ENCODE peak calls at places on chromosomes 13 and 19, in four cellular contexts. I is fibroblast of pulmonary artery, D is fibroblast of lung, M is breast epithelium. V is an unnamed sample.

GRCh38 chr19:3931041-3931440 is 1.8 kb upstream of the NMRK2 start:
- DNase-seq in I (no peak), D (no peak), M (no peak), V (no peak)

GRCh38 chr19:16365300-16365996 is 40.8 kb downstream of the KLF2 start:
- DNase-seq in I (no peak), D (no peak), M (no peak), V (no peak)

GRCh38 chr13:79710376-79710775 is 229.4 kb downstream of the NDFIP2 start:
- DNase-seq in I (peak), D (peak), M (no peak), V (no peak)

GRCh38 chr19:21566073-21566472 is 60.7 kb downstream of the ZNF429 start:
- DNase-seq in I (no peak), D (no peak), M (no peak), V (no peak)

GRCh38 chr19:12965017-12965811 is 4.2 kb upstream of the DAND5 start:
- DNase-seq in I (peak), D (peak), M (peak), V (no peak)

GRCh38 chr19:11164879-11165406 is 9.4 kb upstream of the SPC24 start:
- DNase-seq in I (peak), D (peak), M (no peak), V (no peak)

GRCh38 chr13:51698352-51698751 is 105.6 kb downstream of the DHRS12 start:
- DNase-seq in I (no peak), D (no peak), M (no peak), V (no peak)

GRCh38 chr19:38869836-38870607 is 8.1 kb downstream of the RINL start:
- DNase-seq in I (peak), D (peak), M (peak), V (no peak)

GRCh38 chr19:575527-576506 is 3.4 kb downstream of the BSG start:
- DNase-seq in I (peak), D (peak), M (no peak), V (no peak)

GRCh38 chr13:103788061-103788652 is 721.9 kb upstream of the SLC10A2 start:
- DNase-seq in I (peak), D (peak), M (no peak), V (no peak)

GRCh38 chr19:31270897-31271568 is 78.2 kb downstream of the TSHZ3 start:
- DNase-seq in I (peak), D (peak), M (no peak), V (peak)

GRCh38 chr19:37551123-37551993 is 43.2 kb downstream of the ZNF571 start:
- DNase-seq in I (peak), D (peak), M (no peak), V (no peak)

GRCh38 chr19:3661284-3662238 is 35.0 kb upstream of the CACTIN start:
- DNase-seq in I (no peak), D (no peak), M (no peak), V (no peak)

GRCh38 chr19:18109731-18110671 is 12.4 kb downstream of the MAST3 start:
- DNase-seq in I (no peak), D (no peak), M (no peak), V (no peak)

GRCh38 chr13:107276936-107277335 is 709.0 kb upstream of the ARGLU1 start:
- DNase-seq in I (peak), D (no peak), M (no peak), V (no peak)

GRCh38 chr19:14059093-14059480 is 2.8 kb downstream of the PALM3 start:
- DNase-seq in I (no peak), D (no peak), M (no peak), V (no peak)

GRCh38 chr13:42746846-42747245 is 34.5 kb upstream of the FAM216B start:
- DNase-seq in I (no peak), D (no peak), M (no peak), V (no peak)

GRCh38 chr13:26249551-26249950 is 4.4 kb upstream of the CDK8 start:
- DNase-seq in I (no peak), D (no peak), M (no peak), V (no peak)

GRCh38 chr19:57241181-57241580 is 749 bp downstream of the ZNF805 start:
- DNase-seq in I (peak), D (peak), M (no peak), V (no peak)

GRCh38 chr19:56720281-56720680 is 48.7 kb upstream of the ZNF835 start:
- DNase-seq in I (no peak), D (no peak), M (no peak), V (no peak)

GRCh38 chr13:40518481-40518882 is 148.0 kb downstream of the FOXO1 start:
- DNase-seq in I (no peak), D (no peak), M (no peak), V (no peak)

GRCh38 chr19:13784731-13785452 is 10.4 kb upstream of the ZSWIM4 start:
- DNase-seq in I (peak), D (peak), M (peak), V (no peak)

GRCh38 chr13:75363371-75363770 is 118.6 kb downstream of the TBC1D4 start:
- DNase-seq in I (no peak), D (no peak), M (no peak), V (no peak)

GRCh38 chr13:29918845-29919244 is 68.4 kb upstream of the UBL3 start:
- DNase-seq in I (peak), D (peak), M (peak), V (no peak)

GRCh38 chr19:3575260-3575741 is 2.6 kb downstream of the HMG20B start:
- DNase-seq in I (peak), D (no peak), M (no peak), V (no peak)

GRCh38 chr19:9431475-9431874 is 3.9 kb downstream of the ZNF266 start:
- DNase-seq in I (no peak), D (peak), M (no peak), V (no peak)

GRCh38 chr19:5843295-5843927 is 3.9 kb upstream of the FUT6 start:
- DNase-seq in I (no peak), D (no peak), M (no peak), V (no peak)

GRCh38 chr13:36858285-36858684 is 39.3 kb downstream of the RFXAP start:
- DNase-seq in I (peak), D (peak), M (no peak), V (no peak)

GRCh38 chr13:25911020-25911419 is 140.8 kb downstream of the SHISA2 start:
- DNase-seq in I (no peak), D (no peak), M (no peak), V (no peak)

GRCh38 chr13:113122571-113123225 is at the start of gene F10:
- DNase-seq in I (peak), D (peak), M (no peak), V (peak)

GRCh38 chr19:31232220-31232619 is 117.0 kb downstream of the TSHZ3 start:
- DNase-seq in I (no peak), D (peak), M (no peak), V (no peak)

GRCh38 chr13:48950507-48950886 is 25.2 kb upstream of the FNDC3A start:
- DNase-seq in I (no peak), D (peak), M (no peak), V (no peak)

GRCh38 chr13:98746968-98747367 is 5.5 kb downstream of the SLC15A1 start:
- DNase-seq in I (peak), D (no peak), M (no peak), V (no peak)

GRCh38 chr13:59320021-59320420 is 843.7 kb downstream of the DIAPH3 start:
- DNase-seq in I (no peak), D (no peak), M (no peak), V (no peak)

GRCh38 chr13:47027797-47028437 is 131.1 kb upstream of the HTR2A start:
- DNase-seq in I (no peak), D (no peak), M (no peak), V (no peak)

DNA sequence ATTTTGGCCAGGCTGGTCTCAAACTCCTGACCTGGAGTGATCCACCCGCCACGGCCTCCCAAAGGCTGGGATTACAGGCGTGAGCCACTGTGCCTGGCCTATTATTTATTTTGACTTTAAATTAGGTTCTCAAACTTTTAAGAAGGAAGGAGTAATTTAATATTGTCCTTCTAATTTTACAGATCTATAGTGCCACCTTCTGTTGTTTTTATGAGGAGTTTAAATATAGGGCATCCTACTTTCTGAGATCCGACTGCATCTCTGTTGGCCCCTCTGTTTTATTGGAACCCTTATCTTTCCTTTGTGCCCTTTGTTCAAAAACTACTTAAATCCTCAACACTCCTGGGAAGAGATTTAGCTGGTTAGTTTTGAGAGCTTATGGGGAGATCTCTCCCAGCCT is 25.4 kb upstream of the ZMYM5 start:
- DNase-seq in I (peak), D (peak), M (no peak), V (no peak)
- TF ChIP-seq CTCF in I (peak), D (no peak), M (no peak), V (peak)

DNA sequence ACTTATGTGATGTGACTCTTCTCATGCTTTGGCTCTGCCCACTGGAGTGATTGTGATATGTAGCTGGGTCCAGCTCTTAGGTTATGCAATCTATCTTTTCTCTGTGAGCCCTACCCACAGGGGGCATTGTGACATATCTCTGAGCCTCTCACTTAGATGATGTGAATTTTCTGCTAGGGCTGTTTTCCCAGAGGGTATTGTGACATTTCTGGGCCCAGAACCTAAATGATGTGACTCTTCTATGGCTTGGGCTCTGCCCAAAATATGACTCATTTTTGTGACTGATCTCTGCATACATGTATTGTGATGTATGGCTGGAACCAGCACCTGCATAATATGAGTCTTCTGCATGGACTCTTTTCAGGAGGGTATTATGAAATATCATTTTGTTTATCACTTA is 12.3 kb upstream of the ZNF254 start:
- DNase-seq in I (peak), D (peak), M (no peak), V (no peak)
- TF ChIP-seq CTCF in I (peak), D (no peak), M (no peak), V (no peak)

DNA sequence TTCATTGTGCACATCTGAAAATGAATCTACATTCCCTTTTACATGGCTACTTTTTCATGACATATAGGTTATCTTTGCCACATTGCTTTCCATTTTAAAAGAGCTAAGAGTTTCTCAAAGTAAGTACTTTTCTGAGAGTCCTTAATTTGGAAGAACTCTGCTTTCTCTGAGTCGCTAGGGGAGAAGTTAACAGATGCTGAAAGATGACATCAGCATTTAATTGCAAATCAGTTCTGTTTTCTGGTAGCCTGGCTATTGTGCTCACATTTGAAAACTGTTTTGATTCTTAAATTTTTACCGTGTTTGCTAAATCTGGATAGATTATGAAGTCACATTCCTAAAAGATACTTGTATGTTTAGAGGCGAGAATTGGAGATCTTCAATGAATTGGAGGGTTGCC is 107.7 kb upstream of the C1QTNF9B start:
- DNase-seq in I (no peak), D (no peak), M (no peak), V (no peak)
- TF ChIP-seq CTCF in I (no peak), D (no peak), M (no peak), V (no peak)

GRCh38 chr13:66262330-66262729 is 967.8 kb downstream of the PCDH9 start:
- DNase-seq in I (no peak), D (no peak), M (no peak), V (no peak)
- TF ChIP-seq CTCF in I (no peak), D (no peak), M (no peak), V (no peak)

GRCh38 chr19:49589391-49589790 is 1.6 kb upstream of the PRR12 start:
- DNase-seq in I (no peak), D (no peak), M (no peak), V (no peak)
- TF ChIP-seq CTCF in I (no peak), D (no peak), M (no peak), V (no peak)